ENCODE peak calls at places on chromosomes 16 and 17, in eight cellular contexts. W is GM23338, O is GM23248, N is HCT116, G is PC-3, D is MM.1S, J is hepatocyte, E is SK-N-SH. R is an unnamed sample.

GRCh38 chr16:48834576-48834975 is 224.6 kb upstream of the N4BP1 start:
- DNase-seq in W (peak), O (no peak), N (no peak), G (no peak), D (no peak), J (no peak), E (no peak), R (no peak)

GRCh38 chr17:58417300-58418092 is at the start of gene RNF43:
- DNase-seq in W (peak), O (peak), N (peak), G (peak), D (peak), J (peak), E (peak), R (peak)

GRCh38 chr17:2755941-2756724 is 6.7 kb upstream of the CCDC92B start:
- DNase-seq in W (peak), O (peak), N (no peak), G (no peak), D (no peak), J (peak), E (no peak), R (no peak)

GRCh38 chr16:919658-920631 is 50.8 kb downstream of the LMF1 start:
- DNase-seq in W (no peak), O (peak), N (no peak), G (no peak), D (no peak), J (peak), E (no peak), R (no peak)

GRCh38 chr16:76081936-76082335 is 195.3 kb upstream of the CNTNAP4 start:
- DNase-seq in W (no peak), O (no peak), N (no peak), G (no peak), D (no peak), J (no peak), E (no peak), R (no peak)

GRCh38 chr17:44266402-44267164 is 1.4 kb downstream of the SLC4A1 start:
- DNase-seq in W (no peak), O (peak), N (no peak), G (peak), D (no peak), J (no peak), E (peak), R (no peak)

GRCh38 chr16:8989099-8989878 is 25.6 kb upstream of the USP7 start:
- DNase-seq in W (no peak), O (no peak), N (no peak), G (no peak), D (no peak), J (no peak), E (no peak), R (no peak)

GRCh38 chr16:86363836-86364618 is 146.3 kb upstream of the FOXF1 start:
- DNase-seq in W (no peak), O (peak), N (no peak), G (no peak), D (no peak), J (peak), E (no peak), R (no peak)

GRCh38 chr16:450800-451512 is 25.5 kb downstream of the RAB11FIP3 start:
- DNase-seq in W (no peak), O (no peak), N (no peak), G (no peak), D (no peak), J (no peak), E (no peak), R (no peak)

GRCh38 chr16:2296662-2297505 is 29.0 kb upstream of the RNPS1 start:
- DNase-seq in W (peak), O (peak), N (peak), G (peak), D (peak), J (no peak), E (peak), R (peak)

GRCh38 chr17:42618442-42619150 is 9.1 kb downstream of the TUBG1 start:
- DNase-seq in W (peak), O (no peak), N (no peak), G (peak), D (peak), J (peak), E (peak), R (peak)

GRCh38 chr17:19354123-19354522 is 8.4 kb downstream of the B9D1 start:
- DNase-seq in W (no peak), O (peak), N (peak), G (peak), D (no peak), J (no peak), E (no peak), R (no peak)

DNA sequence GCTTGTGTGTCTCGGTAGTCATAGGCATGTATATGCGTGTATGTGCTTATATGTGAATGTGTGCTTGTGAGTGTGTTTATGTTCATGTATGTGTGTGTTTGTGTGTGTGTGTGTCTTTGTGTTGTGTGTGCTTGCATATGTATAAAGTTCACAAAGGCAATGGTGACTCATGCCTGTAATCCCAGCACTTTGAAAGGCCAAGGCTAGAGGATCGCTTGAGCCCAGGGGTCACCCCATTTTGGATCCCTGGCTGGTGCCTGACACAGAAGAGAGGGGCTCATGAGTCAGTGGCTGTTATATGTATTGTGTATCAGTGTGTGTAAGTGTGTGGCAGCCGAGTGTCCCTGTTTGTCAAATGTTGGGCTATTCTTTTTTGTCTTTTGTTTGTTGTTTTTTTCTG is 69.3 kb downstream of the ABCC1 start:
- DNase-seq in W (no peak), O (peak), N (no peak), G (peak), D (no peak), J (no peak), E (no peak), R (no peak)
- TF ChIP-seq EZH2phosphoT487 in W (no peak), O (no peak), N (no peak), G (no peak), D (no peak), J (no peak), E (no peak), R (no peak)

DNA sequence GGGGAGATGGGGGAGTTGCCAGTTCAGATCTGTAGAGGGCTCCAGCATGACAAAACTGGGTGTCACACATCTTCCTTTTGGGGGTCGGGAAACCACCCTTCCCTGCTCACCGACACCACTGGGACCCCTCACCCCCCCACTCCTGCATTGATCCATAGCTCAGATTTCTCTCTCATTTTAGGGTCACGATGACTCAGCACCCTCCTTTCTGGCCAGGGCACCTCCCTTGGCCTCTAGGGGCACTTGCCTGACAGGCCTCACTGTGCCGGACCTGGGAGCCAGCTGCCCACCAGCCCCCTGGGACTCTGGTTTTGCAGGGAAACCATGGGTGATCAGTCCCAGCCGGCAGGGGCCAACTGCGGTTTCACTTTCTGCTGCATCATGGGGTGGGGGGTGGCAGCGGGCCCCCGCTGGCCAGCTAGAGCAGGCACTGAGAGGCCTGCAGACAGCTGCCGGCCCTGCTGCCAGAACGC is 239.4 kb downstream of the MRTFB start:
- DNase-seq in W (peak), O (peak), N (no peak), G (no peak), D (no peak), J (no peak), E (peak), R (peak)
- TF ChIP-seq EZH2phosphoT487 in W (no peak), O (no peak), N (no peak), G (no peak), D (no peak), J (no peak), E (no peak), R (no peak)

GRCh38 chr17:78940708-78941107 is 15.5 kb upstream of the TIMP2 start:
- DNase-seq in W (peak), O (no peak), N (no peak), G (peak), D (no peak), J (no peak), E (no peak), R (no peak)
- TF ChIP-seq EZH2phosphoT487 in W (no peak), O (no peak), N (no peak), G (no peak), D (no peak), J (no peak), E (no peak), R (no peak)

DNA sequence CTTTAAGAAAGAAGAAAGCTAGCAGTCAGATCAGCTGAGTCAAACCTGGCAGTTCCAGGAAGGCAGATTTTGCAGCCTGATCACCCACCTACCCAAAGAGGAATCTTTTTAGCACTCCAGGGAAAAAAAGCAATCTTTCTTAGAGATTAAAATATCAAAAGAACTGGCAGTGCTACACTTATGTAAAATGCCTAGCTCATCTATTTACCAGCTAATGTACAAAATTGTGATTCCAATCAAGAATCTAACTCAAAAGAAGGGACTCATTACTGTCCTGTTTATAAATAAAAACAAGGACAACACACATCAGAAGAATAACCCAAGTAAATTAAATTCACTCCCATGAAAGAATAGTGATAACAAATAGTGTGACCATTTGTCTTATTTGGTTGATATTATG is 222.4 kb upstream of the ERCC4 start:
- DNase-seq in W (no peak), O (no peak), N (no peak), G (no peak), D (no peak), J (no peak), E (no peak), R (no peak)
- TF ChIP-seq EZH2phosphoT487 in W (no peak), O (no peak), N (no peak), G (no peak), D (no peak), J (no peak), E (no peak), R (no peak)

GRCh38 chr16:79184464-79184863 is 416.1 kb downstream of the MAF start:
- DNase-seq in W (no peak), O (no peak), N (no peak), G (no peak), D (no peak), J (no peak), E (no peak), R (no peak)

GRCh38 chr16:79185681-79186080 is 414.9 kb downstream of the MAF start:
- DNase-seq in W (no peak), O (no peak), N (no peak), G (no peak), D (no peak), J (no peak), E (no peak), R (no peak)

GRCh38 chr16:79181419-79181818 is 419.1 kb downstream of the MAF start:
- DNase-seq in W (no peak), O (no peak), N (no peak), G (no peak), D (no peak), J (no peak), E (no peak), R (no peak)

GRCh38 chr16:79183571-79183970 is 417.0 kb downstream of the MAF start:
- DNase-seq in W (no peak), O (no peak), N (no peak), G (no peak), D (no peak), J (no peak), E (no peak), R (no peak)

GRCh38 chr16:79182618-79183017 is 417.9 kb downstream of the MAF start:
- DNase-seq in W (no peak), O (peak), N (no peak), G (no peak), D (no peak), J (no peak), E (no peak), R (no peak)
- TF ChIP-seq EZH2phosphoT487 in W (no peak), O (no peak), N (no peak), G (no peak), D (no peak), J (no peak), E (no peak), R (no peak)

R was measured in OCI-LY7.